ENCODE peak calls at places on chromosomes 13 and 19, in ten cellular contexts. U, D, A, W, B, H, N, V, C and O are unnamed samples.

GRCh38 chr19:32308436-32309077 is 36.9 kb upstream of the ZNF507 start:
- DNase-seq in U (no peak), H (no peak), C (no peak), V (no peak), N (no peak), A (no peak), W (no peak), D (no peak), B (no peak), O (no peak)

GRCh38 chr19:58229255-58229639 is 533 bp downstream of the ZNF544 start:
- DNase-seq in V (peak; percentile 65), B (peak; percentile 47), H (peak; percentile 84), W (no peak), N (no peak), D (peak; percentile 4), U (peak; percentile 54), A (peak; percentile 20), C (peak; percentile 11), O (no peak)

GRCh38 chr13:67408823-67409222 is 178.7 kb upstream of the PCDH9 start:
- DNase-seq in C (no peak), N (no peak), D (no peak), B (peak; percentile 42), V (no peak), W (no peak), A (no peak), U (no peak), H (no peak), O (no peak)

GRCh38 chr19:3028305-3029069 is 593 bp downstream of the TLE2 start:
- DNase-seq in H (peak; percentile 43), N (no peak), B (peak; percentile 65), W (no peak), C (no peak), V (no peak), D (no peak), A (no peak), U (no peak), O (no peak)

GRCh38 chr13:30173301-30173605 is 134.1 kb downstream of the KATNAL1 start:
- DNase-seq in B (no peak), D (no peak), V (no peak), W (no peak), U (no peak), N (no peak), H (no peak), C (no peak), A (no peak), O (no peak)

GRCh38 chr19:54154603-54155345 is 4.7 kb downstream of the LENG1 start:
- DNase-seq in B (no peak), C (peak; percentile 34), A (no peak), W (peak; percentile 90), V (peak; percentile 69), H (no peak), N (no peak), U (no peak), D (no peak), O (no peak)

GRCh38 chr13:67228909-67229308 is 1.2 kb downstream of the PCDH9 start:
- DNase-seq in D (no peak), V (peak; percentile 5), U (no peak), H (no peak), C (no peak), W (no peak), N (no peak), B (no peak), A (no peak), O (no peak)

GRCh38 chr13:105035092-105035491 is 1500.4 kb downstream of the EFNB2 start:
- DNase-seq in D (no peak), H (no peak), C (no peak), A (no peak), W (no peak), B (no peak), U (no peak), N (no peak), V (no peak), O (no peak)

GRCh38 chr13:113023694-113024430 is 54.8 kb downstream of the MCF2L start:
- DNase-seq in A (no peak), W (no peak), U (no peak), V (no peak), H (no peak), C (no peak), B (no peak), N (no peak), D (no peak), O (no peak)

GRCh38 chr19:38388310-38389100 is at the start of gene SPRED3:
- DNase-seq in V (peak; percentile 74), B (peak; percentile 77), D (no peak), N (no peak), U (peak; percentile 68), C (no peak), W (peak; percentile 78), H (peak; percentile 72), A (no peak), O (peak; percentile 62)

GRCh38 chr19:3867971-3868769 is 668 bp downstream of the ZFR2 start:
- DNase-seq in C (no peak), N (no peak), H (peak; percentile 68), B (no peak), W (no peak), D (no peak), U (no peak), V (no peak), A (no peak), O (no peak)

GRCh38 chr13:43003729-43004128 is 11.7 kb upstream of the EPSTI1 start:
- DNase-seq in U (no peak), B (no peak), H (no peak), A (no peak), N (no peak), W (no peak), C (no peak), V (no peak), D (no peak), O (no peak)

GRCh38 chr19:6103217-6103644 is 7.1 kb downstream of the RFX2 start:
- DNase-seq in B (no peak), N (no peak), D (no peak), W (peak; percentile 81), A (no peak), U (peak; percentile 69), V (peak; percentile 96), H (no peak), C (no peak), O (peak; percentile 37)